ENCODE peak calls at places on chromosome 12, in nine cellular contexts. M is adipocyte, I is kidney, G is SJSA1, L is EH, P is uterus, Q is NCI-H2107, T is HFF-Myc, B is anterior cingulate cortex. E is an unnamed sample.

GRCh38 chr12:34291426-34291901 is 269.2 kb downstream of the ALG10 start:
- DNase-seq in T (no peak), P (peak; percentile 6), G (no peak), B (no peak), Q (no peak), I (peak; percentile 46), M (no peak), L (no peak), E (no peak)

GRCh38 chr12:31603546-31604009 is 12.6 kb upstream of the DENND5B start:
- DNase-seq in I (no peak), B (no peak), T (no peak), Q (no peak), P (no peak), G (no peak), M (no peak), L (no peak), E (no peak)

GRCh38 chr12:54700301-54700700 is 52.1 kb upstream of the DCD start:
- DNase-seq in G (no peak), P (no peak), T (no peak), B (no peak), I (no peak), M (no peak), L (no peak), Q (no peak), E (no peak)

GRCh38 chr12:28172434-28173030 is 17.7 kb upstream of the CCDC91 start:
- DNase-seq in B (no peak), Q (no peak), P (no peak), L (peak; percentile 72), T (peak; percentile 42), G (peak; percentile 47), M (peak; percentile 83), I (no peak), E (peak; percentile 86)

GRCh38 chr12:4052691-4053090 is 179.5 kb upstream of the PARP11 start:
- DNase-seq in B (no peak), L (no peak), T (no peak), P (no peak), G (no peak), I (no peak), Q (no peak), M (no peak), E (no peak)

GRCh38 chr12:48758737-48759136 is 30.2 kb downstream of the ADCY6 start:
- DNase-seq in I (no peak), T (no peak), Q (no peak), M (no peak), G (no peak), L (no peak), P (no peak), B (no peak), E (no peak)

GRCh38 chr12:123471374-123472068 is 13.6 kb downstream of the SNRNP35 start:
- DNase-seq in M (peak; percentile 74), P (no peak), Q (no peak), L (peak; percentile 71), G (no peak), T (peak; percentile 39), I (no peak), B (peak; percentile 51), E (peak; percentile 86)

GRCh38 chr12:56142184-56142784 is 10.1 kb upstream of the MYL6B start:
- DNase-seq in P (no peak), Q (no peak), B (no peak), M (no peak), G (no peak), T (no peak), L (no peak), I (peak; percentile 44), E (no peak)

GRCh38 chr12:120262852-120263724 is 2.4 kb downstream of the PXN start:
- DNase-seq in B (no peak), P (no peak), L (peak; percentile 67), I (peak; percentile 89), T (no peak), M (peak; percentile 65), Q (no peak), G (no peak), E (peak; percentile 56)

E was measured in GM23248.